ENCODE peak calls at places on chromosomes 13 and 19, in nine cellular contexts. W is lower leg skin; F is activated effector memory CD4-positive, alpha-beta T cell treated with Interleukin-2 at 50 U/mL for 16 hours; V is iPS-NIHi11; D is GOT3; G is dermis microvascular lymphatic vessel endothelial cell; L is HS-27A; A is stimulated activated CD4-positive, alpha-beta T cell treated with anti-CD3 and anti-CD28 coated beads, TNF-alpha, amount 100 ng/mL, for 1 hour; U is kidney tubule cell. E is an unnamed sample.

GRCh38 chr13:108346376-108346775 is 76.9 kb downstream of the TNFSF13B start:
- DNase-seq in A (no peak), V (peak; percentile 14), L (no peak), D (no peak), W (no peak), F (peak; percentile 26), U (no peak), G (no peak), E (no peak)

GRCh38 chr19:38210458-38210987 is 13.5 kb downstream of the DPF1 start:
- DNase-seq in D (no peak), W (no peak), L (no peak), A (no peak), U (no peak), G (no peak), V (peak; percentile 90), F (no peak), E (no peak)

GRCh38 chr13:109857803-109858202 is 71.4 kb upstream of the IRS2 start:
- DNase-seq in G (no peak), V (no peak), U (no peak), L (no peak), F (no peak), W (no peak), A (no peak), D (no peak), E (no peak)

GRCh38 chr19:32336259-32337111 is 8.9 kb upstream of the ZNF507 start:
- DNase-seq in U (no peak), D (no peak), G (no peak), A (no peak), F (no peak), V (no peak), L (no peak), W (no peak), E (no peak)

GRCh38 chr19:41930926-41931592 is 2.8 kb upstream of the ERFL start:
- DNase-seq in A (no peak), L (no peak), F (no peak), W (no peak), U (no peak), G (no peak), V (peak; percentile 62), D (no peak), E (no peak)

GRCh38 chr19:8532170-8532569 is 18.2 kb upstream of the ZNF414 start:
- DNase-seq in G (no peak), L (no peak), V (no peak), D (no peak), A (no peak), F (no peak), W (no peak), U (no peak), E (no peak)

GRCh38 chr13:94776956-94777355 is 64.6 kb upstream of the SOX21 start:
- DNase-seq in W (no peak), F (no peak), G (no peak), U (no peak), D (no peak), A (no peak), V (no peak), L (no peak), E (no peak)

GRCh38 chr13:43331676-43332075 is 308.3 kb downstream of the DNAJC15 start:
- DNase-seq in U (peak; percentile 88), V (no peak), D (no peak), W (no peak), F (no peak), A (no peak), G (no peak), L (no peak), E (no peak)

GRCh38 chr13:106369858-106370257 is 165.6 kb downstream of the EFNB2 start:
- DNase-seq in G (no peak), W (no peak), L (no peak), U (no peak), A (no peak), V (no peak), F (no peak), D (no peak), E (no peak)

GRCh38 chr19:35621708-35622107 is 7.1 kb upstream of the RBM42 start:
- DNase-seq in F (no peak), A (no peak), D (no peak), U (no peak), V (no peak), W (no peak), L (no peak), G (no peak), E (no peak)

GRCh38 chr19:6475321-6476108 is 6.1 kb downstream of the DENND1C start:
- DNase-seq in D (no peak), A (no peak), V (peak; percentile 72), W (no peak), L (no peak), G (no peak), F (no peak), U (no peak), E (no peak)

GRCh38 chr19:7762719-7763293 is at the start of gene CLEC4M:
- DNase-seq in A (no peak), G (peak; percentile 36), F (no peak), V (no peak), L (no peak), D (no peak), W (no peak), U (no peak), E (no peak)

GRCh38 chr13:33090755-33091454 is 74.7 kb downstream of the KL start:
- DNase-seq in G (no peak), F (no peak), A (no peak), L (no peak), W (no peak), D (no peak), U (no peak), V (no peak), E (no peak)

GRCh38 chr13:80040219-80040976 is 300.5 kb downstream of the SPRY2 start:
- DNase-seq in L (peak; percentile 73), W (peak; percentile 16), V (no peak), D (peak; percentile 9), G (no peak), F (no peak), U (peak; percentile 100), A (no peak), E (no peak)

GRCh38 chr13:85997587-85997986 is 198.4 kb upstream of the SLITRK6 start:
- DNase-seq in L (no peak), V (no peak), W (no peak), D (no peak), G (no peak), U (no peak), A (no peak), F (no peak), E (no peak)